ENCODE peak calls at places on chromosomes 11 and 22, in seven cellular contexts. K is AG04449, Q is heart left ventricle, M is upper lobe of right lung, A is astrocyte of the cerebellum, J is astrocyte of the spinal cord, F is cardiac fibroblast. N is an unnamed sample.

GRCh38 chr11:56846631-56847400 is 98.3 kb upstream of the OR9G4 start:
- DNase-seq in K (no peak), Q (no peak), M (no peak), A (no peak), J (no peak), F (no peak), N (no peak)

GRCh38 chr11:65538232-65538914 is 13.5 kb downstream of the SCYL1 start:
- DNase-seq in K (no peak), Q (no peak), M (no peak), A (no peak), J (no peak), F (no peak), N (no peak)

GRCh38 chr11:95925011-95925410 is 1.1 kb upstream of the MTMR2 start:
- DNase-seq in K (no peak), Q (no peak), M (no peak), A (no peak), J (peak; percentile 37), F (peak; percentile 72), N (no peak)

GRCh38 chr11:70666336-70666735 is 268.0 kb downstream of the CTTN start:
- DNase-seq in K (no peak), Q (no peak), M (no peak), A (no peak), J (no peak), F (no peak), N (no peak)

GRCh38 chr11:81237139-81237538 is 1496.5 kb downstream of the FAM181B start:
- DNase-seq in K (no peak), Q (no peak), M (no peak), A (peak; percentile 49), J (peak; percentile 50), F (peak; percentile 40), N (no peak)

GRCh38 chr11:90363739-90364138 is 140.9 kb upstream of the CHORDC1 start:
- DNase-seq in K (no peak), Q (no peak), M (no peak), A (no peak), J (no peak), F (no peak), N (no peak)

GRCh38 chr11:119389611-119390254 is 8.2 kb upstream of the USP2 start:
- DNase-seq in K (no peak), Q (no peak), M (no peak), A (no peak), J (no peak), F (no peak), N (no peak)

GRCh38 chr11:45665206-45665932 is at the start of gene CHST1:
- DNase-seq in K (no peak), Q (peak; percentile 61), M (peak; percentile 76), A (no peak), J (peak; percentile 13), F (no peak), N (no peak)

GRCh38 chr11:35247428-35247827 is 108.5 kb downstream of the CD44 start:
- DNase-seq in K (no peak), Q (no peak), M (no peak), A (no peak), J (no peak), F (no peak), N (no peak)

GRCh38 chr11:12179521-12179920 is 69.1 kb downstream of the MICAL2 start:
- DNase-seq in K (no peak), Q (peak; percentile 71), M (peak; percentile 12), A (no peak), J (no peak), F (no peak), N (no peak)

GRCh38 chr11:235998-236773 is at the start of gene SIRT3:
- DNase-seq in K (no peak), Q (peak; percentile 87), M (peak; percentile 92), A (peak; percentile 24), J (peak; percentile 79), F (peak; percentile 82), N (peak; percentile 36)

GRCh38 chr11:130995266-130995665 is 79.0 kb upstream of the SNX19 start:
- DNase-seq in K (no peak), Q (no peak), M (no peak), A (no peak), J (no peak), F (no peak), N (no peak)

GRCh38 chr11:6443269-6444003 is 2.6 kb upstream of the HPX start:
- DNase-seq in K (no peak), Q (peak; percentile 42), M (peak; percentile 78), A (peak; percentile 18), J (peak; percentile 56), F (peak; percentile 60), N (peak; percentile 12)

GRCh38 chr11:120019191-120019590 is 118.7 kb downstream of the TRIM29 start:
- DNase-seq in K (no peak), Q (no peak), M (no peak), A (no peak), J (no peak), F (no peak), N (no peak)

GRCh38 chr11:14625804-14626203 is 17.8 kb upstream of the PDE3B start:
- DNase-seq in K (no peak), Q (no peak), M (no peak), A (no peak), J (no peak), F (no peak), N (no peak)

DNA sequence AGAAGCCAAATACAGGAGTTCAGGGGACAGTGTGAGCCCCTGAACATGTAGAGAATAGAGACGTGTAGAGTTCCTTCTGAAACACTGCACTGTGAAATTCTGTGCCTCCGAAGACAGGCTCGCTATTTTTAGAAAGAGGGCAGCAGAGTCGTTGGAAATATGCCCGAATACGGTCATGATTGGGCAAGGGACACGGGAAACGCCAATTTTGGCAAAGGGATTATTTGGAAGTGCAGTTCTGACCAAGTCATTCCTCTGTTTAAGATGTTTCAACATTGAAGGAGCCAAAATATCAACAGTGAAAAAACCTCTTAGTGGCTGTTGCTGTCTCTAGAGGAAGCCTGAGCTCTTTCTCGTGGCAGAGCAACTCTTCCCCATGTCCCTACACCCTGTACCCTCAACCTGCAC is 9.5 kb upstream of the CBX6 start:
- DNase-seq in K (peak; percentile 68), Q (no peak), M (no peak), A (peak; percentile 35), J (peak; percentile 34), F (peak; percentile 83), N (peak; percentile 60)
- H3K4me3 ChIP-seq in K (no peak overlapping the region), Q (peak overlapping the region; percentile 9), M (no peak overlapping the region), A (no peak overlapping the region), J (no peak overlapping the region), F (no peak overlapping the region), N (no peak overlapping the region)

DNA sequence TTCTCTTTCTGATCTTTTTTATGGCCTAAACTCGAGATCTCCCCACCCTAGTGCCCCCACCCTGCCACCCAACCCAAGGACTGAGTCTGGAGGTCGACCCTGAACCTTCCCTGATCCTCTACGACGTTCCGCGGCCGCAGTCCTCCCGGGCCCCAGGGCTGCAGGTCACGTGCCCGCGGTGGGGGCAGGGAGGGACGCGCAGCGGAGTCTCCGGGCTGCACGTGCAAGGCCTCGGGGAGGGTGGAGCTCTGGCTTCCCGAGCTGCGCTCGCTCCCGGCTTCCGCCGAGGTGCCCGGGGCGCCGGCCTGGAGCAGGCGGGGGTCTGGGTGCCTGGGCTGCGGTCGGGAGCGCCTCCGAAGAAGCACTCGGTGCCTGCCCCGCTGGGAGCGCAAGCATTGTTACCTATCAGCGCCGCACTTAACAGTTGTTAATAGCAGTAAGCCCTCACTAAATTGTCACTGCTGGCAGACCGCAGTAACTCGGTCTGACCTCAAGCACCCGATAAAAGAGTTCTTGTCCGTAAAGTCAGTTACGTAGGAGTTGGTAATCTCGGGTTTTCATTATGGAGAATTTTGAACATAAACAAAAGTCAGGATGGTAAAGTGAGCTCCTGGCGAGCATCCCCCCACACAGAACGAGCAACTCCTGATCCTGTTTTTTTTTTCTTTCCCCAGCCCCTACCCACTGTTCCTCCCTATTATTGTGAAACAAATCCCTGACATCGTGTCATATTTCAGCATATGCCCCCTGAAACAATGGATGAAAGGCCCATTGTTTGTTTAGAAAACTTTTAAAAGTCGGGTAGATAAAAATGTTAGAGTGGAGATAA is 69.7 kb upstream of the EP300 start:
- DNase-seq in K (no peak), Q (peak; percentile 97), M (peak; percentile 98), A (no peak), J (peak; percentile 83), F (peak; percentile 73), N (no peak)
- H3K4me3 ChIP-seq in K (peak overlapping the region; percentile 63), Q (peak overlapping the region; percentile 85), M (peak overlapping the region; percentile 78), A (peak overlapping the region; percentile 57), J (peak overlapping the region; percentile 51), F (peak overlapping the region; percentile 59), N (peak overlapping the region; percentile 62)

DNA sequence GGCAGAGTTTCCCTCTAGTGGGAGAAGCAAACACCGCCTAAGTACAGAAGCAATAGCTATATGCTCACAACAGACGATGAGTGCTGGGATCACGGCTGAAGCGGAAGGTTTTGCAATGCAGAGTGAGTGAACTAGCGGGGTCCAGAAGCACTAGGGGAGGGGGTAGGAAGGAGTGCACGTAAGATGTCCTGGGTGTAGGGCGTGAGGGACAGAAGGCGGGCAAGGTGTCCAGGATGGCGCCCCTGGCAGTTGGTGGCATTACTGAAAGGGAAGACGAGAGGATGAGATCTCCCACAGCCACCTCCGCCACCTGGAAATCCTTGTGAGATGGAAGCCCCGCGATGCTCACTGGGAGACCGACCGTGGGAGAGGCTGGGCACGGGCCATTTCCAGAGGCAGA is 81.0 kb downstream of the ETS1 start:
- DNase-seq in K (no peak), Q (no peak), M (no peak), A (no peak), J (no peak), F (no peak), N (no peak)
- H3K4me3 ChIP-seq in K (no peak overlapping the region), Q (no peak overlapping the region), M (peak overlapping the region; percentile 32), A (no peak overlapping the region), J (no peak overlapping the region), F (peak overlapping the region; percentile 5), N (peak overlapping the region; percentile 17)

GRCh38 chr22:27794244-27794643 is 7.3 kb downstream of the MN1 start:
- DNase-seq in K (no peak), Q (peak; percentile 18), M (no peak), A (no peak), J (no peak), F (no peak), N (no peak)

GRCh38 chr22:27791494-27792241 is 9.9 kb downstream of the MN1 start:
- DNase-seq in K (no peak), Q (no peak), M (no peak), A (no peak), J (no peak), F (no peak), N (no peak)

GRCh38 chr22:27788889-27789288 is 12.7 kb downstream of the MN1 start:
- DNase-seq in K (no peak), Q (no peak), M (no peak), A (no peak), J (peak; percentile 7), F (no peak), N (no peak)

GRCh38 chr22:27792452-27793165 is 8.9 kb downstream of the MN1 start:
- DNase-seq in K (no peak), Q (no peak), M (no peak), A (no peak), J (no peak), F (no peak), N (no peak)

DNA sequence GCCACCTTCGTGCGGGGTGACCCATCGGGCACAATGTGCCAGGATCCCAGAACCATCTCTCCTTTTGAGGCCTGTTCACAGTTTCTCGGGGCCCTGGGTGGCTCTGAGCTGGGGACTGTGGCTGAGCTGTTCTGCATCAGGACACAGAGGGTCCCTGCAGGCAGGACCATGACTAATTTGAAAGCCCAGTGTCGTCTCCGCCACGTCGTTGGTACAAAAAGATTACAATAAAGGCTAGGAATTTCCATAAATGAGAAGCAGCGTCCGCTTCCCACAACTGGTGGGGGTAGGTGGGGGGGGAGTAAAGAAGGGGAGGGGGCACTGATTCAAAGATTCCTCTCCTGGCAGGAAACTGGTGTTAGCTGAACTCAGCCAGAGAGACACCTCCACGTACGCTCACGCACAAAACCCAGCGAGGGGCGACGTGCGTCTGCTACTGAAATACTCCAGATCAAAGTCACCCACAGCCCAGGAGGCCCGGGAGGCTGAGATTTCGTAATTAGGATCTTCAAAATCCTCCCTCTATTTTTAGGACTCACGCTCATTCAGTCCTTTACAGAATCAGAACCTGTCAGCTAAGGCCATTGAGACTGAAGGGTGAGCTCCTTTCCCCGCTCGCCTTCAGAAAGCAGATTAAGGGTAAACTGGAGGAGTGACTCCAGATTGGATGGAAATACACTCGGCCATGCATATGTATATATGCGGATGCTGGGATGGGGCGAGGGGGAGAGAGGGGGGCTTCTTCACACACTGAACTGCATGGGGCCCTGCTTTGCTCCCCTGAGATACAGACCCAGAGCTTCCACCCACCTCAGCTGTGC is 10.9 kb downstream of the MN1 start:
- DNase-seq in K (no peak), Q (peak; percentile 43), M (no peak), A (no peak), J (no peak), F (peak; percentile 58), N (no peak)
- H3K4me3 ChIP-seq in K (no peak overlapping the region), Q (no peak overlapping the region), M (no peak overlapping the region), A (peak overlapping the region; percentile 42), J (no peak overlapping the region), F (no peak overlapping the region), N (no peak overlapping the region)

N was measured in skeletal muscle cell.